ENCODE peak calls at places on chromosomes 2 and 18, in nine cellular contexts. F is ascending aorta, O is fibroblast of villous mesenchyme, U is fibroblast of the aortic adventitia, W is OCI-LY7, Q is lung, R is psoas muscle, J is colonic mucosa, T is WTC11. S is an unnamed sample.

GRCh38 chr2:43714164-43714563 is 37.9 kb upstream of the C1GALT1C1L start:
- DNase-seq in F (no peak), O (peak; percentile 56), U (peak; percentile 30), W (no peak), Q (no peak), R (no peak), J (no peak), T (no peak), S (no peak)

GRCh38 chr2:128040166-128040771 is 12.4 kb upstream of the SAP130 start:
- DNase-seq in F (no peak), O (no peak), U (no peak), W (no peak), Q (no peak), R (no peak), J (no peak), T (no peak), S (no peak)

GRCh38 chr2:84302513-84303412 is 156.3 kb downstream of the SUCLG1 start:
- DNase-seq in F (no peak), O (peak; percentile 42), U (peak; percentile 40), W (peak; percentile 51), Q (peak; percentile 34), R (no peak), J (peak; percentile 66), T (peak; percentile 55), S (no peak)

GRCh38 chr2:127413782-127414743 is 4.2 kb upstream of the PROC start:
- DNase-seq in F (no peak), O (peak; percentile 83), U (peak; percentile 65), W (no peak), Q (no peak), R (no peak), J (no peak), T (no peak), S (no peak)

GRCh38 chr2:200052627-200053026 is 97.2 kb downstream of the MAIP1 start:
- DNase-seq in F (no peak), O (no peak), U (no peak), W (no peak), Q (no peak), R (no peak), J (no peak), T (no peak), S (no peak)

GRCh38 chr18:21740724-21741510 is at the start of gene MIB1:
- DNase-seq in F (no peak), O (no peak), U (peak; percentile 96), W (peak; percentile 82), Q (no peak), R (peak; percentile 99), J (peak; percentile 49), T (peak; percentile 59), S (peak; percentile 92)

GRCh38 chr2:204880928-204881327 is 335.7 kb downstream of the PARD3B start:
- DNase-seq in F (no peak), O (no peak), U (no peak), W (no peak), Q (no peak), R (no peak), J (no peak), T (no peak), S (no peak)

GRCh38 chr2:234289789-234290188 is 207.1 kb downstream of the ARL4C start:
- DNase-seq in F (no peak), O (peak; percentile 78), U (peak; percentile 92), W (peak; percentile 66), Q (no peak), R (peak; percentile 23), J (no peak), T (no peak), S (no peak)

GRCh38 chr2:15354596-15355359 is 206.4 kb downstream of the NBAS start:
- DNase-seq in F (no peak), O (no peak), U (no peak), W (no peak), Q (no peak), R (no peak), J (no peak), T (no peak), S (no peak)

GRCh38 chr2:91477731-91478672 is 2786.5 kb downstream of the RPIA start:
- DNase-seq in F (peak; percentile 58), O (no peak), U (no peak), W (peak; percentile 35), Q (peak; percentile 30), R (no peak), J (no peak), T (no peak), S (no peak)

GRCh38 chr18:55830490-55830889 is 242.5 kb upstream of the TCF4 start:
- DNase-seq in F (no peak), O (peak; percentile 22), U (no peak), W (no peak), Q (peak; percentile 34), R (no peak), J (no peak), T (no peak), S (no peak)

GRCh38 chr18:79681484-79682387 is 2.1 kb downstream of the CTDP1 start:
- DNase-seq in F (no peak), O (peak; percentile 85), U (no peak), W (no peak), Q (no peak), R (no peak), J (peak; percentile 85), T (no peak), S (no peak)

GRCh38 chr2:65919579-65920188 is 487.3 kb upstream of the SPRED2 start:
- DNase-seq in F (no peak), O (no peak), U (no peak), W (no peak), Q (no peak), R (no peak), J (no peak), T (no peak), S (no peak)

GRCh38 chr2:8312861-8313768 is 368.7 kb upstream of the ID2 start:
- DNase-seq in F (peak; percentile 27), O (peak; percentile 49), U (peak; percentile 13), W (peak; percentile 80), Q (no peak), R (no peak), J (peak; percentile 49), T (no peak), S (no peak)

GRCh38 chr2:231003186-231003585 is 7.3 kb downstream of the SPATA3 start:
- DNase-seq in F (no peak), O (no peak), U (no peak), W (no peak), Q (no peak), R (no peak), J (no peak), T (no peak), S (no peak)

GRCh38 chr2:44237221-44237620 is 38.1 kb upstream of the SLC3A1 start:
- DNase-seq in F (no peak), O (no peak), U (no peak), W (peak; percentile 48), Q (no peak), R (no peak), J (no peak), T (no peak), S (no peak)

GRCh38 chr2:73359915-73360697 is 25.5 kb upstream of the ALMS1 start:
- DNase-seq in F (no peak), O (peak; percentile 16), U (peak; percentile 10), W (no peak), Q (no peak), R (no peak), J (no peak), T (no peak), S (no peak)
- TF ChIP-seq CTCF in F (no peak), O (peak; percentile 53), U (peak; percentile 37), W (peak; percentile 72), Q (no peak), R (no peak), J (peak; percentile 23), T (peak; percentile 14), S (no peak)

GRCh38 chr2:37575780-37576179 is 95.7 kb downstream of the CDC42EP3 start:
- DNase-seq in F (no peak), O (no peak), U (no peak), W (no peak), Q (no peak), R (no peak), J (no peak), T (no peak), S (no peak)
- TF ChIP-seq CTCF in F (no peak), O (peak; percentile 29), U (no peak), W (no peak), Q (no peak), R (no peak), J (no peak), T (no peak), S (no peak)

DNA sequence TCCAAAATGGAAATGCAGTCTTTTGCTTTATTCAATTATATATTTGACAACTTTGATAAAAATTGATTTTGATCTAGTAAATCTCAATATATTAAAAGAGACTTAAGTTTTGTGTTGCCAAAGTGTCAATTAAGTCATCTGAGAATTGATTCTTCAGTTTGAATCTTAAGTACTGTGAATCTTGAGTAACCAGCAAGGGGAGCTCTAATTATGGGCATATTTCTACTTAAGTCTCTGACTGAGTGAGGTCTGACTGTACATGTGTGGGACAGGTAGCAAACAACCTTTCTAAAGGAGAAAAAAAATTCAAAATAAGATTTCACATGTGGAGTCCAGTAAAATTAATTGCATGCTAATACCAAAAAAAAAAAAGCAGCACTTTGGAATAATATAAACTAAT is 503.7 kb upstream of the SLC8A1 start:
- DNase-seq in F (no peak), O (no peak), U (no peak), W (peak; percentile 12), Q (no peak), R (no peak), J (no peak), T (no peak), S (no peak)
- TF ChIP-seq CTCF in F (no peak), O (no peak), U (no peak), W (peak; percentile 31), Q (no peak), R (no peak), J (no peak), T (no peak), S (no peak)

GRCh38 chr18:46641917-46642316 is 15.1 kb downstream of the LOXHD1 start:
- DNase-seq in F (no peak), O (no peak), U (no peak), W (no peak), Q (no peak), R (no peak), J (no peak), T (no peak), S (no peak)

GRCh38 chr18:46649071-46649862 is 7.8 kb downstream of the LOXHD1 start:
- DNase-seq in F (no peak), O (no peak), U (no peak), W (no peak), Q (no peak), R (no peak), J (no peak), T (no peak), S (no peak)

GRCh38 chr18:46642561-46642960 is 14.5 kb downstream of the LOXHD1 start:
- DNase-seq in F (no peak), O (no peak), U (no peak), W (no peak), Q (no peak), R (no peak), J (no peak), T (no peak), S (no peak)

GRCh38 chr18:46650681-46651080 is 6.3 kb downstream of the LOXHD1 start:
- DNase-seq in F (no peak), O (no peak), U (no peak), W (no peak), Q (no peak), R (no peak), J (no peak), T (no peak), S (no peak)

DNA sequence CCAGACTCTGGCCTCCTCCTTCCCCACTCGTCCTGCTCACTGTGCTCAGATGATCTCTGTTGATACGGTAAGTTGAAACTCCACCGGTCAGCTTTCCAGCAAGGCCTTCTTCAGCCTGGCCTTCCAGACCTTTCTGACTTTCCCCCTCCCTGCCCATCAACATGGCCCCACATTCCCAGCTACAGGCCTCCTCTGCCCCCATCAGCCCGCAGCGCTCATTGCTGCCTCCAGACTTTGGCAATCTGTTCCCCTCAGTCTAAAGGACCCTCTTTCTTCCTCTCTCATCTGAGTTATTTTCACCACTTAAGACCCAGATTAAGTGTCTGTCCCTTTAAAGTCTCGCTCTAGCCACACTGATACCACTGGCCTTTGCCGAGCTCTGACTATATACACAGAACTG is 10.6 kb downstream of the LOXHD1 start:
- DNase-seq in F (no peak), O (no peak), U (no peak), W (no peak), Q (no peak), R (no peak), J (no peak), T (no peak), S (no peak)
- TF ChIP-seq CTCF in F (no peak), O (no peak), U (no peak), W (no peak), Q (no peak), R (no peak), J (no peak), T (no peak), S (no peak)

S was measured in thoracic aorta.